ENCODE peak calls at places on chromosome 17, in ten cellular contexts. D is mammary epithelial cell, L is heart right ventricle, E is RWPE1, Z is AG04450, F is glutamatergic neuron, U is kidney, N is body of pancreas, P is left ventricle myocardium inferior, Y is AG10803. R is an unnamed sample.

GRCh38 chr17:31378638-31379037 is 12.8 kb upstream of the RAB11FIP4 start:
- DNase-seq in L (no peak), U (no peak), Y (no peak), Z (no peak), D (no peak), F (no peak), P (no peak), E (no peak), N (no peak), R (no peak)

GRCh38 chr17:32276217-32276616 is 10.6 kb downstream of the RHBDL3 start:
- DNase-seq in F (no peak), Y (no peak), L (no peak), Z (no peak), N (no peak), E (no peak), P (no peak), U (no peak), D (no peak), R (no peak)

GRCh38 chr17:413706-414440 is 61.3 kb upstream of the RPH3AL start:
- DNase-seq in Y (no peak), N (no peak), F (no peak), D (no peak), E (no peak), U (no peak), Z (no peak), L (no peak), P (no peak), R (no peak)

GRCh38 chr17:73956595-73957465 is 246.6 kb upstream of the RPL38 start:
- DNase-seq in Z (no peak), P (peak), Y (peak), D (peak), N (peak), L (peak), F (peak), E (peak), U (peak), R (no peak)

GRCh38 chr17:73566905-73567782 is 77.1 kb downstream of the SDK2 start:
- DNase-seq in U (no peak), P (no peak), L (no peak), E (no peak), F (no peak), Y (no peak), Z (no peak), N (no peak), D (no peak), R (no peak)

GRCh38 chr17:77571562-77571981 is 386.9 kb upstream of the TNRC6C start:
- DNase-seq in N (no peak), Z (no peak), P (no peak), D (no peak), U (no peak), L (no peak), F (no peak), E (no peak), Y (peak), R (peak)

GRCh38 chr17:7374353-7374752 is 6.5 kb upstream of the TNK1 start:
- DNase-seq in P (no peak), Z (no peak), Y (no peak), N (no peak), F (no peak), L (no peak), U (no peak), D (no peak), E (no peak), R (no peak)

GRCh38 chr17:77490361-77491183 is 349.8 kb downstream of the SEC14L1 start:
- DNase-seq in E (no peak), F (no peak), L (no peak), Z (no peak), D (no peak), Y (no peak), U (peak), P (peak), N (no peak), R (peak)

GRCh38 chr17:58382108-58382884 is 30.3 kb upstream of the SUPT4H1 start:
- DNase-seq in L (no peak), P (no peak), D (no peak), E (no peak), N (no peak), U (no peak), Z (no peak), Y (no peak), F (no peak), R (no peak)

GRCh38 chr17:45784583-45785372 is 658 bp downstream of the CRHR1 start:
- DNase-seq in D (peak), Z (no peak), U (no peak), L (peak), P (peak), E (no peak), Y (no peak), N (peak), F (peak), R (no peak)

GRCh38 chr17:79034931-79035485 is 11.0 kb downstream of the C1QTNF1 start:
- DNase-seq in U (no peak), Y (no peak), Z (no peak), E (no peak), F (no peak), N (no peak), L (no peak), D (no peak), P (no peak), R (no peak)

GRCh38 chr17:56478836-56479447 is 114.6 kb upstream of the NOG start:
- DNase-seq in L (no peak), U (no peak), Z (no peak), F (peak), D (peak), P (no peak), N (peak), Y (peak), E (peak), R (no peak)

GRCh38 chr17:68600123-68600880 is 865 bp downstream of the FAM20A start:
- DNase-seq in P (peak), U (peak), Z (no peak), F (peak), N (peak), E (no peak), Y (no peak), L (peak), D (peak), R (no peak)

GRCh38 chr17:50461550-50462132 is 7.0 kb downstream of the CHAD start:
- DNase-seq in L (no peak), D (no peak), F (no peak), U (no peak), P (no peak), E (no peak), Z (no peak), N (no peak), Y (no peak), R (no peak)

GRCh38 chr17:5182597-5183409 is 8.9 kb downstream of the ZNF594 start:
- DNase-seq in E (no peak), P (no peak), F (no peak), Z (no peak), U (no peak), Y (no peak), D (no peak), L (no peak), N (no peak), R (no peak)

GRCh38 chr17:11506635-11507034 is 91.6 kb upstream of the DNAH9 start:
- DNase-seq in Y (no peak), Z (no peak), L (no peak), U (no peak), F (no peak), P (no peak), D (no peak), E (peak), N (peak), R (no peak)

GRCh38 chr17:2693561-2694380 is 17.8 kb downstream of the CLUH start:
- DNase-seq in L (no peak), Z (no peak), N (no peak), U (peak), E (no peak), P (no peak), D (no peak), Y (no peak), F (peak), R (peak)

GRCh38 chr17:31743767-31744166 is 115.3 kb downstream of the COPRS start:
- DNase-seq in E (no peak), L (peak), Y (peak), D (no peak), Z (no peak), F (no peak), P (no peak), U (no peak), N (no peak), R (no peak)

GRCh38 chr17:4006165-4006589 is 41.9 kb upstream of the ATP2A3 start:
- DNase-seq in Y (no peak), N (no peak), L (no peak), Z (no peak), E (no peak), P (no peak), F (no peak), U (peak), D (no peak), R (peak)

GRCh38 chr17:77417575-77417974 is 276.8 kb downstream of the SEC14L1 start:
- DNase-seq in E (no peak), Z (no peak), L (no peak), N (no peak), U (no peak), D (no peak), P (no peak), F (no peak), Y (no peak), R (no peak)

GRCh38 chr17:80492343-80493136 is 16.1 kb upstream of the NPTX1 start:
- DNase-seq in E (no peak), P (no peak), L (no peak), Z (no peak), U (peak), F (no peak), D (no peak), Y (no peak), N (no peak), R (no peak)

GRCh38 chr17:8865385-8865784 is 2.1 kb downstream of the PIK3R6 start:
- DNase-seq in N (no peak), E (no peak), F (no peak), Y (no peak), U (no peak), P (no peak), D (no peak), L (no peak), Z (no peak), R (no peak)

GRCh38 chr17:57166803-57167202 is 81.8 kb downstream of the AKAP1 start:
- DNase-seq in P (no peak), Z (no peak), F (no peak), E (peak), U (no peak), L (no peak), D (peak), N (no peak), Y (no peak), R (no peak)

GRCh38 chr17:57905875-57906455 is 49.2 kb downstream of the CUEDC1 start:
- DNase-seq in Z (no peak), D (no peak), F (no peak), U (no peak), E (no peak), P (no peak), L (no peak), N (no peak), Y (no peak), R (no peak)

GRCh38 chr17:78127888-78128615 is 503 bp downstream of the TMC6 start:
- DNase-seq in U (peak), F (no peak), E (peak), L (peak), N (peak), Y (no peak), P (no peak), Z (no peak), D (peak), R (no peak)

GRCh38 chr17:9237661-9238301 is 216.5 kb downstream of the NTN1 start:
- DNase-seq in D (no peak), L (no peak), N (no peak), E (no peak), U (peak), F (peak), P (no peak), Z (no peak), Y (no peak), R (no peak)

GRCh38 chr17:78484300-78485159 is 92.7 kb downstream of the DNAH17 start:
- DNase-seq in E (peak), L (no peak), U (no peak), Z (no peak), D (no peak), Y (peak), P (no peak), F (no peak), N (no peak), R (no peak)

GRCh38 chr17:21028192-21028591 is 14.6 kb downstream of the USP22 start:
- DNase-seq in Z (no peak), D (no peak), U (no peak), E (no peak), P (no peak), N (no peak), F (no peak), Y (no peak), L (no peak), R (no peak)

GRCh38 chr17:40564883-40565744 is at the start of gene CCR7:
- DNase-seq in Z (no peak), F (no peak), U (no peak), D (no peak), L (no peak), N (no peak), Y (no peak), E (no peak), P (no peak), R (peak)
- TF ChIP-seq CTCF in Z (no peak), F (no peak), U (no peak), D (no peak), L (no peak), N (no peak), Y (no peak), E (no peak), P (no peak), R (no peak)

GRCh38 chr17:47850373-47850691 is 631 bp downstream of the SP6 start:
- DNase-seq in N (no peak), Z (no peak), L (no peak), D (no peak), U (no peak), P (no peak), Y (no peak), F (no peak), E (no peak), R (no peak)

GRCh38 chr17:47851764-47852112 is 775 bp upstream of the SP6 start:
- DNase-seq in N (no peak), D (no peak), Y (no peak), E (no peak), P (no peak), F (no peak), L (no peak), U (no peak), Z (no peak), R (peak)

GRCh38 chr17:47852113-47852949 is 1.4 kb upstream of the SP6 start:
- DNase-seq in F (no peak), Y (no peak), D (no peak), L (no peak), N (no peak), U (no peak), E (no peak), P (no peak), Z (no peak), R (peak)

GRCh38 chr17:47853616-47854015 is 2.7 kb upstream of the SP6 start:
- DNase-seq in N (no peak), F (no peak), E (no peak), L (no peak), P (no peak), Y (no peak), Z (no peak), D (no peak), U (no peak), R (peak)

GRCh38 chr17:47850692-47851573 is at the start of gene SP6:
- DNase-seq in N (peak), L (peak), F (peak), Y (peak), E (peak), D (peak), Z (no peak), U (peak), P (peak), R (peak)
- TF ChIP-seq CTCF in N (peak), L (peak), F (no peak), Y (no peak), E (peak), D (peak), Z (peak), U (peak), P (peak), R (peak)

GRCh38 chr17:66304304-66305174 is 2.1 kb downstream of the PRKCA start:
- DNase-seq in N (peak), L (no peak), E (no peak), Z (no peak), F (no peak), Y (no peak), P (no peak), D (peak), U (no peak), R (no peak)
- TF ChIP-seq CTCF in N (no peak), L (no peak), E (no peak), Z (peak), F (no peak), Y (no peak), P (no peak), D (no peak), U (no peak), R (peak)

GRCh38 chr17:65561394-65562205 is at the start of gene AXIN2:
- DNase-seq in Z (peak), E (peak), L (peak), D (peak), P (peak), N (peak), U (peak), Y (peak), F (peak), R (peak)
- TF ChIP-seq CTCF in Z (peak), E (peak), L (peak), D (peak), P (peak), N (peak), U (peak), Y (peak), F (peak), R (peak)

GRCh38 chr17:33486135-33486886 is 193.2 kb upstream of the ASIC2 start:
- DNase-seq in L (no peak), P (no peak), F (no peak), D (no peak), U (no peak), Y (no peak), E (no peak), Z (no peak), N (no peak), R (no peak)

GRCh38 chr17:33484559-33484958 is 191.5 kb upstream of the ASIC2 start:
- DNase-seq in N (no peak), D (no peak), L (no peak), P (no peak), F (no peak), Z (no peak), U (no peak), E (no peak), Y (no peak), R (no peak)

GRCh38 chr17:33487187-33487586 is 194.1 kb upstream of the ASIC2 start:
- DNase-seq in Y (no peak), N (no peak), U (no peak), P (no peak), E (no peak), F (no peak), Z (no peak), D (no peak), L (no peak), R (no peak)

GRCh38 chr17:33481652-33482051 is 188.6 kb upstream of the ASIC2 start:
- DNase-seq in P (no peak), E (no peak), N (no peak), Y (no peak), F (no peak), Z (no peak), U (no peak), D (no peak), L (no peak), R (no peak)

DNA sequence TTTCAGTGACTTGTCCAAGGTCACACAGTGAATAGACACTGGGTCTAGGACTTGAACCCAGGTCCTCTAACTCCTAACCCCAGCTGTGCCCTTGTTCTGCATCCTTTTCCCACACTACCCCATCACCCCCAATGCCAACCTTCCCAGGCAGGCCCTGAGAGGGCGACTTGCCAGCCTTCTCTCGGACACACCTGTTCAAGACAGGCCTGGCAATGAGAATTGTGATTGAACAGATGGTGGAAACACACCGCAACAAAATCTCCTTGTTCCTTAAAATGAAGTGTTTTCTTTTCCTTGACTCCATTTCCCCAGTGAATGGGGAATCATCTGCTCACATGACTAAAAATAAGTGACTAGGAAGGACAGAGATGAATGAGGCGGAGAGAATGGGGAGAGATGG is 189.5 kb upstream of the ASIC2 start:
- DNase-seq in E (no peak), D (no peak), U (no peak), N (no peak), Y (no peak), P (no peak), F (no peak), Z (no peak), L (no peak), R (no peak)
- TF ChIP-seq CTCF in E (no peak), D (no peak), U (no peak), N (no peak), Y (no peak), P (no peak), F (no peak), Z (no peak), L (no peak), R (no peak)

GRCh38 chr17:42025191-42025579 is 5.3 kb downstream of the NKIRAS2 start:
- DNase-seq in L (no peak), D (no peak), U (no peak), E (no peak), N (no peak), Y (no peak), P (no peak), Z (no peak), F (no peak), R (no peak)

GRCh38 chr17:42019509-42020404 is at the start of gene NKIRAS2:
- DNase-seq in Z (peak), U (peak), L (peak), D (peak), E (peak), P (peak), F (peak), N (peak), Y (peak), R (peak)

GRCh38 chr17:42027540-42027889 is 7.6 kb downstream of the NKIRAS2 start:
- DNase-seq in D (no peak), N (no peak), Y (no peak), F (no peak), P (no peak), E (no peak), Z (no peak), L (no peak), U (no peak), R (peak)

GRCh38 chr17:42026821-42027539 is 7.1 kb downstream of the NKIRAS2 start:
- DNase-seq in P (no peak), F (no peak), N (no peak), D (no peak), L (no peak), Y (no peak), Z (no peak), E (no peak), U (peak), R (no peak)

GRCh38 chr17:42023524-42024349 is 3.8 kb downstream of the NKIRAS2 start:
- DNase-seq in E (no peak), Z (no peak), D (no peak), Y (no peak), L (peak), N (no peak), P (peak), F (no peak), U (peak), R (no peak)
- TF ChIP-seq CTCF in E (no peak), Z (no peak), D (no peak), Y (no peak), L (no peak), N (no peak), P (no peak), F (no peak), U (no peak), R (no peak)

GRCh38 chr17:47941998-47942490 is 673 bp downstream of the PNPO start:
- DNase-seq in Z (no peak), L (no peak), P (no peak), U (no peak), E (no peak), Y (no peak), D (no peak), N (no peak), F (no peak), R (no peak)
- TF ChIP-seq CTCF in Z (no peak), L (no peak), P (no peak), U (no peak), E (no peak), Y (no peak), D (no peak), N (peak), F (no peak), R (no peak)

GRCh38 chr17:27559506-27559931 is 71.5 kb upstream of the LGALS9 start:
- DNase-seq in E (no peak), U (peak), N (peak), D (no peak), F (no peak), P (no peak), Y (peak), Z (peak), L (peak), R (no peak)
- TF ChIP-seq CTCF in E (no peak), U (no peak), N (no peak), D (no peak), F (no peak), P (peak), Y (peak), Z (peak), L (peak), R (no peak)